ENCODE peak calls at places on chromosomes 2 and 18, in eight cellular contexts. T is GM04504; P is WTC11; V is activated CD4-positive, alpha-beta memory T cell treated with anti-CD3 and anti-CD28 coated beads, Interleukin-2, amount 10 ng/mL, durations not matched to agents 7 days and 5 days; J is RWPE1; B is central memory CD4-positive, alpha-beta T cell; K is T-helper 9 cell; I is posterior vena cava. L is an unnamed sample.

GRCh38 chr2:207484444-207485391 is 45.0 kb upstream of the CREB1 start:
- DNase-seq in B (no peak), V (no peak), I (no peak), K (no peak), J (no peak), T (no peak), P (no peak), L (no peak)

GRCh38 chr2:26251893-26252292 is 7.2 kb downstream of the HADHB start:
- DNase-seq in K (no peak), B (no peak), I (no peak), P (no peak), J (no peak), V (no peak), T (no peak), L (no peak)

GRCh38 chr2:75573145-75573878 is 12.6 kb upstream of the EVA1A start:
- DNase-seq in B (no peak), K (no peak), P (no peak), V (no peak), J (peak; percentile 36), T (no peak), I (no peak), L (no peak)

GRCh38 chr2:200653021-200653420 is 67.2 kb downstream of the AOX1 start:
- DNase-seq in J (no peak), K (no peak), B (no peak), I (no peak), V (no peak), P (no peak), T (no peak), L (no peak)

GRCh38 chr2:216688731-216689360 is 6.5 kb downstream of the IGFBP5 start:
- DNase-seq in J (no peak), I (peak; percentile 81), V (no peak), B (no peak), K (no peak), P (no peak), T (no peak), L (no peak)

GRCh38 chr2:100193334-100193733 is 50.9 kb upstream of the AFF3 start:
- DNase-seq in I (no peak), B (no peak), P (no peak), V (no peak), J (no peak), K (no peak), T (no peak), L (no peak)

GRCh38 chr18:4020026-4020425 is 435.1 kb downstream of the DLGAP1 start:
- DNase-seq in T (no peak), I (no peak), J (no peak), B (no peak), P (no peak), K (no peak), V (no peak), L (no peak)

GRCh38 chr18:31943895-31944816 is 1.2 kb upstream of the TRAPPC8 start:
- DNase-seq in P (no peak), I (no peak), T (no peak), J (peak; percentile 2), V (no peak), B (peak; percentile 2), K (no peak), L (no peak)

GRCh38 chr2:131146255-131146654 is 41.1 kb downstream of the PLEKHB2 start:
- DNase-seq in P (no peak), V (no peak), I (no peak), K (no peak), J (no peak), T (no peak), B (no peak), L (no peak)

GRCh38 chr18:56493531-56493930 is 144.9 kb downstream of the TXNL1 start:
- DNase-seq in K (no peak), P (no peak), I (no peak), J (no peak), V (no peak), T (no peak), B (no peak), L (no peak)

GRCh38 chr18:70450658-70451253 is 161.9 kb downstream of the SOCS6 start:
- DNase-seq in V (no peak), P (no peak), B (no peak), K (no peak), J (peak; percentile 16), T (no peak), I (no peak), L (no peak)

GRCh38 chr2:206800501-206801416 is 35.4 kb downstream of the FASTKD2 start:
- DNase-seq in B (peak; percentile 27), K (peak; percentile 7), T (peak; percentile 56), I (peak; percentile 84), J (peak; percentile 68), V (peak; percentile 60), P (peak; percentile 62), L (no peak)

GRCh38 chr2:238407566-238407965 is 19.2 kb upstream of the ASB1 start:
- DNase-seq in P (no peak), I (no peak), K (no peak), T (no peak), B (no peak), V (no peak), J (no peak), L (no peak)

GRCh38 chr2:19632327-19633040 is 269.3 kb downstream of the TTC32 start:
- DNase-seq in T (peak; percentile 53), I (no peak), B (no peak), K (no peak), J (no peak), V (no peak), P (no peak), L (no peak)

GRCh38 chr2:72457801-72458516 is 310.3 kb upstream of the CYP26B1 start:
- DNase-seq in T (peak; percentile 48), K (no peak), J (peak; percentile 6), I (no peak), V (no peak), P (no peak), B (no peak), L (no peak)

GRCh38 chr2:174971868-174972781 is 33.1 kb downstream of the CHN1 start:
- DNase-seq in B (no peak), T (peak; percentile 38), P (no peak), I (no peak), V (no peak), K (no peak), J (peak; percentile 77), L (no peak)

GRCh38 chr2:109005686-109006204 is 16.7 kb upstream of the EDAR start:
- DNase-seq in I (no peak), P (no peak), V (no peak), B (no peak), K (no peak), J (no peak), T (peak; percentile 15), L (no peak)

GRCh38 chr2:240142859-240143258 is 2.4 kb upstream of the OTOS start:
- DNase-seq in P (no peak), K (no peak), T (no peak), V (no peak), B (no peak), I (peak; percentile 62), J (no peak), L (peak; percentile 73)

GRCh38 chr2:235505210-235505741 is 11.4 kb downstream of the AGAP1 start:
- DNase-seq in K (no peak), V (no peak), B (no peak), T (no peak), J (no peak), I (peak; percentile 55), P (peak; percentile 60), L (no peak)

L was measured in chondrocyte.